ENCODE peak calls at places on chromosomes 2 and 18, in six cellular contexts. S is GM12891, F is GM12878, B is K562, H is H1, X is HepG2. T is an unnamed sample.

GRCh38 chr2:2050321-2050905 is 280.7 kb downstream of the MYT1L start:
- DNase-seq in H (no peak), B (no peak), S (no peak), X (no peak), F (no peak), T (no peak)

GRCh38 chr2:64525323-64525625 is 1.1 kb downstream of the AFTPH start:
- DNase-seq in H (no peak), X (peak; percentile 28), F (no peak), S (no peak), B (no peak), T (no peak)

GRCh38 chr18:3541549-3542386 is 91.8 kb downstream of the TGIF1 start:
- DNase-seq in X (no peak), B (no peak), S (no peak), F (peak; percentile 27), H (no peak), T (no peak)

GRCh38 chr2:183610724-183611123 is 486.5 kb downstream of the NUP35 start:
- DNase-seq in S (no peak), F (no peak), H (no peak), X (no peak), B (no peak), T (no peak)

GRCh38 chr18:45755936-45756335 is 32.0 kb downstream of the SLC14A1 start:
- DNase-seq in S (no peak), F (no peak), H (no peak), B (no peak), X (no peak), T (no peak)

GRCh38 chr18:50649821-50650220 is 89.9 kb downstream of the MAPK4 start:
- DNase-seq in X (no peak), B (no peak), H (no peak), F (no peak), S (no peak), T (no peak)

GRCh38 chr2:69846182-69847067 is 17.0 kb downstream of the GMCL1 start:
- DNase-seq in S (no peak), F (no peak), B (no peak), H (no peak), X (no peak), T (no peak)

GRCh38 chr2:181586569-181587076 is 70.3 kb downstream of the CERKL start:
- DNase-seq in S (no peak), B (no peak), X (no peak), H (no peak), F (peak; percentile 81), T (no peak)

GRCh38 chr18:78146136-78146535 is 833.5 kb upstream of the SALL3 start:
- DNase-seq in X (no peak), F (no peak), S (no peak), H (no peak), B (no peak), T (no peak)

GRCh38 chr2:118013724-118014491 is at the start of gene CCDC93:
- DNase-seq in F (peak; percentile 50), S (peak; percentile 97), X (peak; percentile 72), B (peak; percentile 99), H (peak; percentile 46), T (peak; percentile 95)
- TF ChIP-seq POLR2AphosphoS5 in F (peak; percentile 74), S (peak; percentile 62), X (peak; percentile 93), B (peak; percentile 40), H (peak; percentile 29), T (peak; percentile 53)

DNA sequence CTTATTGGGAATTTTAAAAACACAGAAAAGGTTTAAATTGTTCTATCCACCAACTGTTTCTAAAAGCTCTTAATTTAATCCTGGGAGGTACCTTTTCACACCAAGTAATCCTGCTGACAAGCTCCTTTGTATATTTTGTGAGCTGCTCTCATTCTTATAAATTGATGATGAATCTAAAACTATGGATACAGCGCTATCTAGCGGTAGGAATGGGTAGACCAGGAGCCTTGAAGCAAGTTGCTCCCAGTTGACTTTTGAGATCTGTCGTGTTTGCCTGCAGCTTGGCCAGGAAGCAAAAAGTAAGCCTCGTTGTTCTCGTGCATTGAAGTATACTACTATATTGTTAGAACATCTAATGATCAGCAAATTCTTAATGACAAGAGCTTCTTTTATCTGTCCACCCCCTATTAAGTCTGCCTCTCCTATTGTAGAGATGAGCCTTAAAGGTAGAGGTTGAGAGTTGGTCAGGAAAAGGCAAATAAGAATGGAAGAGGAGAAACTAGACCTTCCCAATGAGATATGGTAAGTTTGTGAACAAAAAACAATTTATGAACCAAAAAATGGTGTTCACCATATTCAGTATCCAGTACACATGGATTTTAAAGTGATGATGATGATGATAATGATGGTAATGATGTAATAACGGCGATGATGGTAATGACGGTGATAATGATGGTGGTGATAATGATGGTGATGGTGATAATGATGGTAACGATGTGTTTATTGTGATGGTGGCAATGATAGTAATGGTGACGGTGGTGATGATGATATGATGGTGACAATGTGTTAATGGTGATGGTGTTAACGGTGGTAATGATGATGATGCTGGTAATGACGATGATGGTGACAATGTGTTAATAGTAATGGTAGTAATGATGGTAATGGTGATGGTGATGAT is 212.1 kb upstream of the NCKAP5 start:
- DNase-seq in S (peak; percentile 21), X (peak; percentile 70), F (peak; percentile 1), B (peak; percentile 57), H (peak; percentile 10), T (no peak)
- TF ChIP-seq TAF1 in S (no peak), X (no peak), F (no peak), B (no peak), H (no peak), T (no peak)

DNA sequence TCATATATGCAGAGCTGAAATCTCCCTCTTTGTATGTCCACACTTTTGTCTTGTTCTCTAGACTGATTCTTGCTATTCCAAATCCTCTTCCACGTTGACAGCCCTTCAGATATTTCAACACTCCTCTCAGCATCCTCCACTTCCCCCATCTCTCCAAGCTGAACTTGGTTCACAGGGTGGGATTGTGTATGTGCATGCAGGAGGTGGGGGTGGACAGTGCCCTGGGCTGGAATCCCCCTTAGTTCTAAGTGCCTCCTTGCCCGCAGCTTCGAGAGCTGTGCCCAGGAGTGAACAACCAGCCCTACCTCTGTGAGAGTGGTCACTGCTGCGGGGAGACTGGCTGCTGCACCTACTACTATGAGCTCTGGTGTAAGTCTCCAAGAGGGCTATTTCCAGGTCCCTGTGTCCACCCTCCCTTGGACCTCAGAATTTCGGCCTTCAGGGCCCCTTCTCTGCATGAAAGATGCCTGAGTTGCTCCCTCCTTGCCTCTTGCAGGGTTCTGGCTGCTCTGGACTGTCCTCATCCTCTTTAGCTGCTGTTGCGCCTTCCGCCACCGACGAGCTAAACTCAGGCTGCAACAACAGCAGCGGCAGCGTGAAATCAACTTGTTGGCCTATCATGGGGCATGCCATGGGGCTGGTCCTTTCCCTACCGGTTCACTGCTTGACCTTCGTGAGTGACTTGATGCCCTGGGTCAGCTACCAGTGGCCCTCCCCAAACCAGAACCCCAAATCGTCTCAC is 1.3 kb downstream of the WBP1 start:
- DNase-seq in F (no peak), X (no peak), H (no peak), B (no peak), S (no peak), T (no peak)
- TF ChIP-seq POLR2A in F (peak; percentile 68), X (no peak), H (peak; percentile 30), B (peak; percentile 67), S (peak; percentile 33), T (no peak)

DNA sequence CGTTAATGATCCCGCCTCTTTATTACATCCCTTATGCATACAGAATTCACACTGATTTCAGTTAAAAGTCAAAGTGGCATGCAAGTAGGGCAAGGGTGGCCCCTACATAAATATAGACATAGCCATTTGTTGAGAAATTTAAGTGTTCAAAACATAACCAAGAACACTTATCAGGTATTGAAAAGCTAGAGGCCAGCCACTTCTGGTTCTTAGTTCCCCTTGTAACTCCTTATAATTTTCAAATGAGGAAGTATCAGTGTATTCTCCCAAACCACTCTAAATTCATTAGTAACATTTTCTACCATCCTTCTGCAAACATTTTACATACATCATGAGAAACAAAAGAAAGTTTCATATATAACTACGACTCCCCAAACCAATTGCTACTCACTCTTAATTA is 5.8 kb upstream of the ARL5A start:
- DNase-seq in B (no peak), H (no peak), X (no peak), S (no peak), F (no peak), T (no peak)
- TF ChIP-seq POLR2AphosphoS5 in B (no peak), H (no peak), X (no peak), S (no peak), F (no peak), T (no peak)

GRCh38 chr2:15170068-15170775 is 390.9 kb downstream of the NBAS start:
- DNase-seq in F (no peak), X (no peak), S (no peak), B (no peak), H (no peak), T (no peak)

GRCh38 chr2:15168116-15168515 is 393.0 kb downstream of the NBAS start:
- DNase-seq in F (no peak), B (no peak), S (no peak), H (no peak), X (peak; percentile 27), T (no peak)

GRCh38 chr2:15166878-15167277 is 394.3 kb downstream of the NBAS start:
- DNase-seq in X (no peak), B (no peak), H (no peak), S (no peak), F (no peak), T (no peak)

GRCh38 chr2:15172825-15173224 is 388.3 kb downstream of the NBAS start:
- DNase-seq in S (no peak), H (no peak), B (no peak), F (no peak), X (peak; percentile 97), T (no peak)

GRCh38 chr2:15169326-15170038 is 391.7 kb downstream of the NBAS start:
- DNase-seq in H (no peak), X (peak; percentile 56), B (no peak), S (no peak), F (no peak), T (no peak)
- TF ChIP-seq TAF1 in H (no peak), X (no peak), B (no peak), S (no peak), F (no peak), T (no peak)

T was measured in GM12892.